ENCODE peak calls at places on chromosome 6, in five cellular contexts. K is NCI-H2171 treated with DMSO at 0.1 percent for 48 hours; U is fibroblast of pulmonary artery; P is stimulated activated CD8-positive, alpha-beta memory T cell treated with anti-CD3 and anti-CD28 coated beads, Interleukin-4, amount 100 ng/mL, for 1 hour; L is OCI-LY7. H is an unnamed sample.

GRCh38 chr6:106966671-106967522 is 7.6 kb downstream of the CD24 start:
- DNase-seq in K (no peak), U (no peak), P (no peak), L (no peak), H (no peak)

GRCh38 chr6:119830494-119831295 is 481.1 kb upstream of the MAN1A1 start:
- DNase-seq in K (no peak), U (no peak), P (no peak), L (no peak), H (no peak)

GRCh38 chr6:148307400-148307799 is 35.2 kb upstream of the SASH1 start:
- DNase-seq in K (no peak), U (no peak), P (no peak), L (no peak), H (no peak)

GRCh38 chr6:150631283-150631981 is 31.7 kb downstream of the PLEKHG1 start:
- DNase-seq in K (no peak), U (no peak), P (no peak), L (no peak), H (no peak)

GRCh38 chr6:50791900-50792508 is 26.7 kb upstream of the TFAP2B start:
- DNase-seq in K (peak), U (peak), P (no peak), L (peak), H (peak)

GRCh38 chr6:47727391-47727790 is 29.0 kb downstream of the ADGRF4 start:
- DNase-seq in K (peak), U (no peak), P (no peak), L (no peak), H (peak)

GRCh38 chr6:77624468-77624867 is 28.4 kb upstream of the MEI4 start:
- DNase-seq in K (no peak), U (no peak), P (no peak), L (no peak), H (no peak)

GRCh38 chr6:339480-339879 is 47.2 kb downstream of the DUSP22 start:
- DNase-seq in K (no peak), U (no peak), P (no peak), L (no peak), H (no peak)

GRCh38 chr6:150297327-150298028 is 71.3 kb upstream of the IYD start:
- DNase-seq in K (no peak), U (peak), P (no peak), L (no peak), H (peak)

GRCh38 chr6:99522531-99522930 is 7.3 kb upstream of the USP45 start:
- DNase-seq in K (no peak), U (peak), P (no peak), L (no peak), H (peak)

GRCh38 chr6:18978330-18979128 is 591.4 kb downstream of the RNF144B start:
- DNase-seq in K (peak), U (peak), P (no peak), L (no peak), H (no peak)

GRCh38 chr6:26390504-26390903 is 7.6 kb downstream of the BTN2A2 start:
- DNase-seq in K (no peak), U (no peak), P (no peak), L (no peak), H (no peak)

GRCh38 chr6:106626485-106626884 is 2.8 kb downstream of the RTN4IP1 start:
- DNase-seq in K (peak), U (no peak), P (no peak), L (peak), H (no peak)